ENCODE peak calls at places on chromosomes 5 and 9, in six cellular contexts. D is NCI-H1105 treated with DMSO at 0.1 percent for 48 hours, Z is T-helper 2 cell, M is AG09309, B is gastrocnemius medialis, T is cardiac fibroblast. Q is an unnamed sample.

GRCh38 chr5:143471041-143471509 is 67.6 kb upstream of the NR3C1 start:
- DNase-seq in Z (no peak), B (no peak), T (peak), D (no peak), M (no peak), Q (no peak)

GRCh38 chr5:119400248-119400647 is 44.4 kb downstream of the TNFAIP8 start:
- DNase-seq in T (no peak), B (no peak), Z (no peak), M (no peak), D (no peak), Q (no peak)

GRCh38 chr5:180170111-180170809 is 38.8 kb downstream of the RASGEF1C start:
- DNase-seq in M (no peak), D (no peak), B (no peak), Z (no peak), T (no peak), Q (no peak)

GRCh38 chr9:95506692-95507455 is 9.9 kb downstream of the PTCH1 start:
- DNase-seq in M (no peak), D (peak), Z (peak), B (peak), T (peak), Q (no peak)

GRCh38 chr9:84899326-84899725 is 229.8 kb downstream of the NTRK2 start:
- DNase-seq in D (no peak), T (no peak), M (no peak), B (no peak), Z (no peak), Q (no peak)

GRCh38 chr9:34049630-34050384 is 1.1 kb upstream of the UBAP2 start:
- DNase-seq in D (no peak), B (no peak), M (no peak), Z (no peak), T (no peak), Q (no peak)

GRCh38 chr5:60354322-60354721 is 345.6 kb downstream of the DEPDC1B start:
- DNase-seq in M (no peak), T (no peak), B (no peak), Z (no peak), D (peak), Q (no peak)

GRCh38 chr5:170262061-170262764 is 29.4 kb downstream of the C5orf58 start:
- DNase-seq in M (no peak), Z (peak), T (no peak), D (no peak), B (no peak), Q (peak)

GRCh38 chr5:62937661-62938558 is 359.3 kb downstream of the LRRC70 start:
- DNase-seq in B (no peak), Z (no peak), T (peak), D (no peak), M (no peak), Q (no peak)

GRCh38 chr5:9869616-9870288 is 239.6 kb upstream of the TAS2R1 start:
- DNase-seq in B (no peak), T (peak), M (peak), Z (no peak), D (no peak), Q (no peak)

GRCh38 chr5:166716856-166717492 is 1574.5 kb upstream of the WWC1 start:
- DNase-seq in T (no peak), M (no peak), Z (no peak), D (peak), B (no peak), Q (no peak)

GRCh38 chr9:14730367-14730958 is 7.9 kb upstream of the CER1 start:
- DNase-seq in M (no peak), D (no peak), Z (no peak), T (no peak), B (no peak), Q (no peak)

GRCh38 chr5:143244990-143245389 is 158.5 kb downstream of the NR3C1 start:
- DNase-seq in M (no peak), B (no peak), T (peak), D (no peak), Z (no peak), Q (no peak)

GRCh38 chr9:133348763-133349573 is 950 bp downstream of the RPL7A start:
- DNase-seq in T (no peak), M (no peak), D (no peak), Z (no peak), B (no peak), Q (no peak)

GRCh38 chr5:74975582-74975981 is 76.8 kb downstream of the GCNT4 start:
- DNase-seq in T (no peak), D (no peak), B (no peak), Z (no peak), M (no peak), Q (no peak)

GRCh38 chr5:154758977-154759376 is 3.8 kb downstream of the LARP1 start:
- DNase-seq in B (no peak), M (no peak), T (no peak), Z (no peak), D (no peak), Q (no peak)

GRCh38 chr9:35367451-35367850 is 122.5 kb upstream of the RUSC2 start:
- DNase-seq in D (no peak), T (peak), B (peak), M (peak), Z (no peak), Q (no peak)

GRCh38 chr5:152405145-152405544 is at the start of gene NMUR2:
- DNase-seq in D (peak), T (no peak), Z (no peak), M (no peak), B (no peak), Q (no peak)

GRCh38 chr9:34701769-34702736 is 7.9 kb downstream of the CCL21 start:
- DNase-seq in D (peak), T (peak), B (peak), Z (peak), M (peak), Q (peak)

GRCh38 chr5:154482528-154483449 is 4.8 kb upstream of the HAND1 start:
- DNase-seq in D (no peak), B (no peak), Z (no peak), T (no peak), M (no peak), Q (no peak)

GRCh38 chr9:84669293-84670105 is at the start of gene NTRK2:
- DNase-seq in D (peak), Z (peak), M (no peak), T (peak), B (no peak), Q (no peak)

GRCh38 chr5:44932922-44933585 is 124.3 kb downstream of the MRPS30 start:
- DNase-seq in D (no peak), B (no peak), M (no peak), Z (peak), T (no peak), Q (no peak)

GRCh38 chr5:9337908-9338307 is 208.0 kb downstream of the SEMA5A start:
- DNase-seq in M (peak), B (no peak), D (no peak), T (peak), Z (no peak), Q (no peak)

GRCh38 chr9:69412741-69413150 is 87.7 kb downstream of the ENTREP1 start:
- DNase-seq in B (peak), T (peak), Z (no peak), M (peak), D (no peak), Q (no peak)

GRCh38 chr5:27041372-27041771 is 3.0 kb upstream of the CDH9 start:
- DNase-seq in T (no peak), M (no peak), D (no peak), Z (no peak), B (no peak), Q (no peak)

GRCh38 chr9:91036356-91036755 is 234.7 kb downstream of the SYK start:
- DNase-seq in B (no peak), T (no peak), M (no peak), D (no peak), Z (no peak), Q (no peak)

GRCh38 chr5:138900281-138900965 is 25.3 kb upstream of the LRRTM2 start:
- DNase-seq in B (no peak), M (no peak), D (no peak), T (peak), Z (peak), Q (no peak)

GRCh38 chr9:110578896-110579752 is at the start of gene SVEP1:
- DNase-seq in Z (peak), B (peak), D (peak), M (no peak), T (peak), Q (no peak)

GRCh38 chr9:110048976-110049698 is 158.8 kb downstream of the C9orf152 start:
- DNase-seq in D (peak), M (no peak), Z (peak), B (no peak), T (peak), Q (no peak)

GRCh38 chr5:159515909-159516415 is 185.7 kb upstream of the IL12B start:
- DNase-seq in B (peak), M (no peak), T (peak), D (no peak), Z (peak), Q (peak)

Q was measured in effector CD8-positive, alpha-beta T cell.